ENCODE peak calls at places on chromosomes 3 and 15, in ten cellular contexts. W, J, X, Z, C, T, V, P, A and S are unnamed samples.

GRCh38 chr3:158768361-158768787 is 33.5 kb upstream of the MFSD1 start:
- DNase-seq in C (peak), Z (no peak), W (peak), T (peak), J (peak), A (peak), P (no peak), X (peak), V (peak), S (peak)

GRCh38 chr3:54299169-54299935 is 177.0 kb downstream of the CACNA2D3 start:
- DNase-seq in W (no peak), V (no peak), Z (no peak), C (no peak), J (no peak), X (no peak), T (no peak), P (no peak), A (no peak), S (no peak)

GRCh38 chr3:15982243-15982642 is 184.5 kb upstream of the ANKRD28 start:
- DNase-seq in A (no peak), W (no peak), V (no peak), Z (no peak), T (no peak), C (no peak), J (no peak), X (no peak), P (no peak), S (no peak)

GRCh38 chr3:87225659-87226058 is 1.4 kb upstream of the CHMP2B start:
- DNase-seq in V (no peak), W (peak), T (peak), J (no peak), Z (no peak), C (peak), X (peak), P (no peak), A (no peak), S (no peak)

GRCh38 chr3:146625117-146625775 is 20.1 kb upstream of the PLSCR5 start:
- DNase-seq in A (no peak), W (no peak), C (no peak), X (no peak), Z (no peak), J (no peak), T (no peak), V (peak), P (no peak), S (no peak)

GRCh38 chr15:68789921-68790575 is 30.6 kb downstream of the ANP32A start:
- DNase-seq in Z (no peak), W (no peak), C (peak), V (peak), J (peak), X (no peak), A (no peak), T (no peak), P (no peak), S (no peak)

GRCh38 chr3:147680820-147681488 is 271.8 kb downstream of the ZIC1 start:
- DNase-seq in A (no peak), W (no peak), T (no peak), P (no peak), J (peak), X (no peak), V (peak), C (no peak), Z (no peak), S (no peak)

GRCh38 chr3:152583913-152584312 is 251.0 kb upstream of the P2RY1 start:
- DNase-seq in J (peak), Z (no peak), V (no peak), T (no peak), X (no peak), A (no peak), C (no peak), W (peak), P (no peak), S (no peak)

GRCh38 chr3:102441832-102442231 is 7.0 kb downstream of the ZPLD1 start:
- DNase-seq in C (no peak), P (no peak), J (no peak), X (no peak), A (no peak), W (no peak), Z (no peak), V (peak), T (no peak), S (no peak)

GRCh38 chr3:100518983-100519382 is 26.6 kb downstream of the TMEM45A start:
- DNase-seq in A (no peak), W (no peak), P (no peak), Z (no peak), J (no peak), T (no peak), X (no peak), C (no peak), V (peak), S (no peak)

GRCh38 chr3:131903988-131904415 is 130.8 kb downstream of the CPNE4 start:
- DNase-seq in C (no peak), T (no peak), V (peak), P (no peak), X (no peak), W (no peak), A (no peak), Z (no peak), J (no peak), S (no peak)

GRCh38 chr3:36372534-36372935 is 7.8 kb upstream of the STAC start:
- DNase-seq in A (no peak), Z (no peak), T (no peak), V (no peak), P (no peak), C (no peak), J (no peak), X (no peak), W (no peak), S (no peak)

GRCh38 chr3:36373084-36373483 is 7.2 kb upstream of the STAC start:
- DNase-seq in X (peak), J (no peak), T (no peak), C (no peak), A (no peak), W (no peak), V (peak), Z (no peak), P (no peak), S (no peak)

GRCh38 chr3:36373661-36374060 is 6.6 kb upstream of the STAC start:
- DNase-seq in T (no peak), J (no peak), X (no peak), Z (no peak), C (no peak), V (no peak), A (no peak), P (no peak), W (no peak), S (no peak)
- H3K27ac ChIP-seq in T (no peak), J (no peak), X (no peak), Z (no peak), C (no peak), V (no peak), A (no peak), P (no peak), W (no peak), S (no peak)

DNA sequence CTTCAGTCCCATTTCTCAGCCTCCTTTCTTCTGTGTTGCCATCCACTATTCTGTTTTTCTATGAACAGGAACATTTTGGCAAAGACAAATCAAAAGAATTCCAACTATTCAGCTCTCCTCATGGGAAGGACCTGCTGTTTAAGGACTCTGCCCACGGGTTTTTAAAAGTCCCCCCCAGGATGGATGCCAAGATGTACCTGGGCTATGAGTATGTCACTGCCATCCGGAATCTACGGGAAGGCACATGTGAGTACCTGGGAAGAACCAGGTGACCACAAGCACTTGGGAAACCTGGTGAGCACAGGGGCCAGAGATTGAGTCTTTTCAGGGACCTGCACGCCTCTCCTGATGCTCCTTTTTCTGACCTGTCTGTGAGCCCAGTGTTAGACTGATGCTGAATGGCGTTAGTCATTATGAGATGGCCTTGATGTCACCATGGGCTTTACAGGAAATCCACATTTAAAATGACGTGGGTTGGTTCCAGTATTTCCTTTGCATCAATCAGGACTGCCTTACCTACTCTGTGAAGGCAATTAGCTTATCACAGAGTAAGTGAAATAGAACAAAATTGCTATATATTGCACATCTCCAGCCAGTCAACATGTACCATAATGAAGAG is 11.6 kb downstream of the TF start:
- DNase-seq in C (no peak), A (no peak), T (no peak), X (no peak), Z (no peak), P (no peak), W (no peak), J (no peak), V (no peak), S (no peak)
- TF ChIP-seq POLR2A in C (no peak), A (no peak), T (no peak), X (no peak), Z (no peak), P (no peak), W (no peak), J (no peak), V (no peak), S (no peak)

GRCh38 chr3:133948131-133948810 is 52.6 kb upstream of the RAB6B start:
- DNase-seq in C (no peak), V (no peak), P (no peak), A (no peak), Z (peak), W (peak), J (peak), X (no peak), T (no peak), S (no peak)
- H3K27ac ChIP-seq in C (no peak), V (no peak), P (no peak), A (no peak), Z (peak), W (peak), J (peak), X (peak), T (no peak), S (no peak)

GRCh38 chr3:32236377-32236776 is 2.1 kb upstream of the CMTM8 start:
- DNase-seq in A (no peak), T (no peak), P (no peak), Z (no peak), W (no peak), J (no peak), V (no peak), C (no peak), X (no peak), S (no peak)

GRCh38 chr3:32239638-32240550 is 1.4 kb downstream of the CMTM8 start:
- DNase-seq in C (peak), P (no peak), J (no peak), X (no peak), A (peak), T (peak), V (no peak), Z (no peak), W (no peak), S (peak)

GRCh38 chr3:32238816-32239637 is 547 bp downstream of the CMTM8 start:
- DNase-seq in Z (peak), T (peak), W (no peak), V (peak), A (peak), C (peak), X (peak), J (peak), P (no peak), S (peak)

GRCh38 chr3:32237670-32238026 is 832 bp upstream of the CMTM8 start:
- DNase-seq in A (no peak), P (no peak), J (no peak), W (no peak), T (no peak), V (no peak), C (no peak), Z (no peak), X (no peak), S (no peak)

GRCh38 chr3:32238027-32238815 is at the start of gene CMTM8:
- DNase-seq in J (peak), W (no peak), A (peak), C (peak), T (peak), X (peak), P (no peak), V (no peak), Z (peak), S (peak)
- TF ChIP-seq POLR2A in J (no peak), W (peak), A (peak), C (peak), T (peak), X (no peak), P (no peak), V (no peak), Z (no peak), S (peak)

GRCh38 chr3:194851941-194852340 is 166.3 kb downstream of the FAM43A start:
- DNase-seq in V (no peak), P (no peak), Z (peak), J (no peak), T (no peak), X (no peak), W (no peak), C (no peak), A (no peak), S (peak)
- H3K27ac ChIP-seq in V (no peak), P (no peak), Z (peak), J (no peak), T (no peak), X (no peak), W (no peak), C (no peak), A (no peak), S (no peak)